ENCODE peak calls at places on chromosomes 16 and 17, in nine cellular contexts. J is mucosa of gallbladder; B is activated CD4-positive, alpha-beta T cell treated with anti-CD3 and anti-CD28 coated beads, Interleukin-2, amount 50 U/mL, for 1 hour; L is substantia nigra; M is amygdala; S is thoracic aorta; Y is OCI-LY7; F is AG04450; O is retina. N is an unnamed sample.

GRCh38 chr17:46733837-46734516 is 84.5 kb downstream of the WNT3 start:
- DNase-seq in O (no peak), Y (no peak), S (no peak), M (no peak), F (no peak), J (no peak), B (no peak), L (no peak), N (no peak)

GRCh38 chr17:83050651-83051422 is 28.6 kb upstream of the METRNL start:
- DNase-seq in O (no peak), M (no peak), Y (no peak), L (no peak), J (no peak), B (no peak), S (no peak), F (no peak), N (no peak)

GRCh38 chr16:1999866-2000514 is 9.6 kb downstream of the ZNF598 start:
- DNase-seq in S (no peak), F (no peak), B (no peak), L (no peak), Y (no peak), M (no peak), O (no peak), J (no peak), N (no peak)

GRCh38 chr16:5024632-5025031 is 9.1 kb downstream of the NAGPA start:
- DNase-seq in Y (peak; percentile 53), F (no peak), S (no peak), L (no peak), J (peak; percentile 17), M (no peak), B (no peak), O (no peak), N (no peak)

GRCh38 chr17:39231587-39232551 is 6.1 kb upstream of the STAC2 start:
- DNase-seq in F (no peak), S (no peak), O (peak; percentile 78), L (no peak), M (peak; percentile 16), B (peak; percentile 52), Y (peak; percentile 85), J (peak; percentile 40), N (peak; percentile 48)

GRCh38 chr16:23975293-23975692 is 139.5 kb downstream of the PRKCB start:
- DNase-seq in Y (no peak), F (no peak), M (no peak), O (no peak), B (no peak), S (no peak), L (no peak), J (no peak), N (no peak)

GRCh38 chr16:11006666-11007065 is 62.3 kb downstream of the CLEC16A start:
- DNase-seq in M (no peak), B (no peak), Y (no peak), S (no peak), J (no peak), L (no peak), O (no peak), F (no peak), N (no peak)

GRCh38 chr16:56912746-56913703 is 18.9 kb upstream of the HERPUD1 start:
- DNase-seq in J (no peak), B (no peak), Y (peak; percentile 46), S (no peak), L (no peak), O (no peak), M (no peak), F (no peak), N (no peak)

GRCh38 chr17:68054296-68054900 is 18.9 kb downstream of the KPNA2 start:
- DNase-seq in S (no peak), B (no peak), F (peak; percentile 61), Y (no peak), L (no peak), O (no peak), M (peak; percentile 13), J (no peak), N (no peak)

GRCh38 chr16:66918803-66919568 is at the start of gene CDH16:
- DNase-seq in F (no peak), M (no peak), L (no peak), Y (no peak), B (no peak), S (no peak), J (peak; percentile 45), O (no peak), N (no peak)

GRCh38 chr16:85168732-85169256 is 56.5 kb upstream of the CIBAR2 start:
- DNase-seq in J (no peak), F (no peak), S (no peak), L (no peak), B (no peak), Y (no peak), O (peak; percentile 79), M (no peak), N (peak; percentile 81)

GRCh38 chr17:8159032-8159400 is 3.7 kb downstream of the VAMP2 start:
- DNase-seq in O (no peak), F (no peak), M (no peak), B (no peak), J (no peak), S (no peak), L (no peak), Y (no peak), N (no peak)

GRCh38 chr17:35314415-35315216 is 58.8 kb downstream of the SLFN11 start:
- DNase-seq in F (no peak), J (no peak), M (no peak), S (no peak), B (no peak), Y (no peak), L (no peak), O (peak; percentile 14), N (no peak)

GRCh38 chr16:74107795-74108610 is 188.6 kb upstream of the PSMD7 start:
- DNase-seq in F (no peak), S (no peak), B (peak; percentile 8), O (no peak), M (no peak), L (no peak), Y (peak; percentile 53), J (no peak), N (no peak)

GRCh38 chr16:21071741-21072140 is 78.9 kb downstream of the DNAH3 start:
- DNase-seq in F (no peak), J (no peak), O (no peak), L (no peak), M (no peak), Y (no peak), B (no peak), S (no peak), N (no peak)

GRCh38 chr17:69414408-69415274 is at the start of gene MAP2K6:
- DNase-seq in S (peak; percentile 35), F (no peak), J (peak; percentile 85), L (peak; percentile 36), Y (peak; percentile 91), B (peak; percentile 76), M (peak; percentile 77), O (peak; percentile 90), N (peak; percentile 42)

GRCh38 chr17:13833921-13834320 is 232.2 kb upstream of the HS3ST3A1 start:
- DNase-seq in S (no peak), O (no peak), B (no peak), M (no peak), F (no peak), Y (no peak), L (no peak), J (no peak), N (no peak)

GRCh38 chr17:2194778-2195417 is 108.7 kb downstream of the SMG6 start:
- DNase-seq in Y (no peak), M (no peak), S (no peak), B (no peak), F (no peak), J (no peak), L (no peak), O (no peak), N (no peak)

GRCh38 chr16:56776562-56776961 is 46.6 kb downstream of the NUP93 start:
- DNase-seq in F (no peak), L (no peak), Y (no peak), S (no peak), J (peak; percentile 18), M (no peak), O (no peak), B (no peak), N (no peak)

GRCh38 chr16:3570420-3571062 is 6.7 kb downstream of the NLRC3 start:
- DNase-seq in S (no peak), M (no peak), J (no peak), B (no peak), Y (no peak), O (no peak), F (no peak), L (no peak), N (no peak)

GRCh38 chr16:67154578-67155304 is 3.9 kb upstream of the B3GNT9 start:
- DNase-seq in S (no peak), J (no peak), M (no peak), Y (no peak), L (no peak), B (no peak), O (peak; percentile 65), F (no peak), N (peak; percentile 42)